ENCODE peak calls at places on chromosomes 2 and 18, in seven cellular contexts. One of them, this sample, is unnamed.

GRCh38 chr18:23479829-23480505 is 23.3 kb upstream of the RMC1 start:
- DNase-seq in SK-N-SH: no peak
- DNase-seq in H1: no peak
- DNase-seq in HepG2: no peak
- DNase-seq in GM12878: no peak
- DNase-seq in GM12891: no peak
- DNase-seq in K562: no peak
- DNase-seq in this sample: no peak

GRCh38 chr2:162198239-162198638 is 45.0 kb downstream of the FAP start:
- DNase-seq in SK-N-SH: no peak
- DNase-seq in H1: no peak
- DNase-seq in HepG2: no peak
- DNase-seq in GM12878: no peak
- DNase-seq in GM12891: no peak
- DNase-seq in K562: no peak
- DNase-seq in this sample: no peak

GRCh38 chr18:24672165-24672950 is 211.9 kb downstream of the HRH4 start:
- DNase-seq in SK-N-SH: peak
- DNase-seq in H1: no peak
- DNase-seq in HepG2: no peak
- DNase-seq in GM12878: no peak
- DNase-seq in GM12891: no peak
- DNase-seq in K562: no peak
- DNase-seq in this sample: no peak

GRCh38 chr2:10308866-10309265 is 6.2 kb downstream of the HPCAL1 start:
- DNase-seq in SK-N-SH: no peak
- DNase-seq in H1: no peak
- DNase-seq in HepG2: no peak
- DNase-seq in GM12878: no peak
- DNase-seq in GM12891: no peak
- DNase-seq in K562: no peak
- DNase-seq in this sample: no peak

GRCh38 chr2:27069961-27070618 is 1.4 kb downstream of the OST4 start:
- DNase-seq in SK-N-SH: no peak
- DNase-seq in H1: no peak
- DNase-seq in HepG2: no peak
- DNase-seq in GM12878: no peak
- DNase-seq in GM12891: no peak
- DNase-seq in K562: no peak
- DNase-seq in this sample: no peak

GRCh38 chr18:61149786-61150185 is 183.4 kb upstream of the CDH20 start:
- DNase-seq in SK-N-SH: no peak
- DNase-seq in H1: no peak
- DNase-seq in HepG2: no peak
- DNase-seq in GM12878: no peak
- DNase-seq in GM12891: no peak
- DNase-seq in K562: no peak
- DNase-seq in this sample: no peak

GRCh38 chr18:41814651-41815050 is 140.4 kb upstream of the PIK3C3 start:
- DNase-seq in SK-N-SH: no peak
- DNase-seq in H1: no peak
- DNase-seq in HepG2: no peak
- DNase-seq in GM12878: no peak
- DNase-seq in GM12891: no peak
- DNase-seq in K562: no peak
- DNase-seq in this sample: no peak

GRCh38 chr2:112160591-112161250 is 22.5 kb downstream of the FBLN7 start:
- DNase-seq in SK-N-SH: no peak
- DNase-seq in H1: no peak
- DNase-seq in HepG2: no peak
- DNase-seq in GM12878: no peak
- DNase-seq in GM12891: no peak
- DNase-seq in K562: no peak
- DNase-seq in this sample: no peak

GRCh38 chr2:165018207-165018606 is 62.9 kb upstream of the SLC38A11 start:
- DNase-seq in SK-N-SH: peak
- DNase-seq in H1: no peak
- DNase-seq in HepG2: no peak
- DNase-seq in GM12878: no peak
- DNase-seq in GM12891: no peak
- DNase-seq in K562: no peak
- DNase-seq in this sample: no peak

GRCh38 chr18:51778115-51778514 is 561.9 kb upstream of the DCC start:
- DNase-seq in SK-N-SH: no peak
- DNase-seq in H1: no peak
- DNase-seq in HepG2: no peak
- DNase-seq in GM12878: no peak
- DNase-seq in GM12891: no peak
- DNase-seq in K562: no peak
- DNase-seq in this sample: no peak
- TF ChIP-seq POLR2AphosphoS5 in SK-N-SH: no peak
- TF ChIP-seq POLR2AphosphoS5 in H1: no peak
- TF ChIP-seq POLR2AphosphoS5 in HepG2: no peak
- TF ChIP-seq POLR2AphosphoS5 in GM12878: no peak
- TF ChIP-seq POLR2AphosphoS5 in GM12891: no peak
- TF ChIP-seq POLR2AphosphoS5 in K562: no peak
- TF ChIP-seq POLR2AphosphoS5 in this sample: no peak

GRCh38 chr2:28710545-28710944 is 41.1 kb upstream of the PPP1CB start:
- DNase-seq in SK-N-SH: no peak
- DNase-seq in H1: no peak
- DNase-seq in HepG2: no peak
- DNase-seq in GM12878: no peak
- DNase-seq in GM12891: no peak
- DNase-seq in K562: peak
- DNase-seq in this sample: no peak

GRCh38 chr2:28717339-28717758 is 34.3 kb upstream of the PPP1CB start:
- DNase-seq in SK-N-SH: no peak
- DNase-seq in H1: no peak
- DNase-seq in HepG2: peak
- DNase-seq in GM12878: no peak
- DNase-seq in GM12891: no peak
- DNase-seq in K562: peak
- DNase-seq in this sample: no peak

GRCh38 chr2:28709101-28709500 is 42.5 kb upstream of the PPP1CB start:
- DNase-seq in SK-N-SH: no peak
- DNase-seq in H1: no peak
- DNase-seq in HepG2: peak
- DNase-seq in GM12878: no peak
- DNase-seq in GM12891: no peak
- DNase-seq in K562: no peak
- DNase-seq in this sample: no peak

GRCh38 chr2:28716265-28716865 is 35.3 kb upstream of the PPP1CB start:
- DNase-seq in SK-N-SH: peak
- DNase-seq in H1: no peak
- DNase-seq in HepG2: peak
- DNase-seq in GM12878: peak
- DNase-seq in GM12891: no peak
- DNase-seq in K562: peak
- DNase-seq in this sample: no peak

DNA sequence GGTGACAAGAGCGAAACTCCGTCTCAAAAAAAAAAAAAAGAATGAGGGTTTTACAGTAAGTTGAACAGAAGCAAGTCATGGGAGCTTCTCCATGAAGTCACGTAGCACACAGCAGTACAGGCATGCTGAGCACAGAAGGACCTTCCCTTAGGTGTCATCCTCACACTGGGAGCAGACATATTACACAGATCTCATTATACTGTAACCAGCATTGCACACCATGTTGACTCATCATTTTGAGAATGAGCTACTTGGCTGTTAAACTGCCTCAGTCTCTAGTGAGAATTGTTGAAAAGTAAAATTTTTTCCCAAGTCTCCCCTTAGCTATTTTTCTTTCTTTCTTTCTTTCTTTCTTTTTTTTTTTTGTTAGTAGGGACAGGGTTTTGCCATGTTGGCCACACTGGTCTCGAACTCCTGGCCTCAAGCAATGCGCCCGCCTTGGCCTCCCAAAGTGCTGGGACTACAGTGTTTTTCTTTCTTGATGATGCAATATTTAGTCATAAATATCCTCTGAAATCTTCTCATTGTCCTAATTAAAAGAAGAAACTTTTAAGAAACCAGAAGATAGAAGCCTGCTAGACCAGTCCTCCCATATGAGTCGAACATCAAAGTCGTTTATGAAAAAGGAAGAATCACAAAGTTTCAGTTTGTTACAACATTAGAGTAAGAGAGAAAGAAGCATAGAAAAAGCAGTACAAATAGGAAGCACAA is 37.9 kb upstream of the PPP1CB start:
- DNase-seq in SK-N-SH: no peak
- DNase-seq in H1: no peak
- DNase-seq in HepG2: no peak
- DNase-seq in GM12878: no peak
- DNase-seq in GM12891: no peak
- DNase-seq in K562: peak
- DNase-seq in this sample: no peak
- TF ChIP-seq TAF1 in SK-N-SH: no peak
- TF ChIP-seq TAF1 in H1: no peak
- TF ChIP-seq TAF1 in HepG2: no peak
- TF ChIP-seq TAF1 in GM12878: no peak
- TF ChIP-seq TAF1 in GM12891: no peak
- TF ChIP-seq TAF1 in K562: no peak
- TF ChIP-seq TAF1 in this sample: no peak

DNA sequence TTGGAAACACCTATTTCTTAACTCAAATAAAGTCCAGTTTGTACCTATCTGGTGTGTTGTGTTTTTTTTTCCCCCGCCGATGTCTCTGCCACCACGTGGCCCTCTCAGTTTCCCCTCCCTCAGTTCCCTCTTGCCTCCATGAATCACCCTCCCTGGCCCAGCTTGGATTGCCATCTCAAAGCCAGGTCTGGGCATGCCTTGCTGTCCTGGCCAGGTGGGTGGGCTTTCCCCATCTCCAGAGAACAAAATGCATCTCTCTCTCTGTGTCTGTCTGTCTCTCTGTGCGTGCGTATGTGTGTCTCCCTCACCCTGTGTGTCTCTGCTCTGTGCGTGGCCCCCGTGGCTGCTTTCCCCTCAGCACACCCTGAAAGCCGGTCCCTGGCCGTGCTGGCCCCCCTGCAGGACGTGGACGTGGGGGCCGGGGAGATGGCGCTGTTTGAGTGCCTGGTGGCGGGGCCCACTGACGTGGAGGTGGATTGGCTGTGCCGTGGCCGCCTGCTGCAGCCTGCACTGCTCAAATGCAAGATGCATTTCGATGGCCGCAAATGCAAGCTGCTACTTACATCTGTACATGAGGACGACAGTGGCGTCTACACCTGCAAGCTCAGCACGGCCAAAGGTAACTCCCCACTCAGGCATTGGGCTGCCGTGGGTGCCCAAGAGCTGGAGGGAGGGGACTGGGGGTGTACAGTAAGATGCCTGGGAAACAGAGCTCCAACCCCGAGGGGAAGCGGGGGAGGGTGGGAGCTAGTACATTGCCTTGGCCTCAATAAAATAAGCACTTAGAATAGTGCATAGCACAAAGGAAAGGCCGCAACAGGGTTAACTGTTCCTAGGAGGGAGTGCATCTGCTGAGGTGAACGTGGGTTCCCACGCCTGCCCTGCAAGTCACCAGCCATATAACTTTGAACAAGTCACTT is 31.6 kb upstream of the GMPPA start:
- DNase-seq in SK-N-SH: no peak
- DNase-seq in H1: no peak
- DNase-seq in HepG2: no peak
- DNase-seq in GM12878: no peak
- DNase-seq in GM12891: no peak
- DNase-seq in K562: no peak
- DNase-seq in this sample: no peak
- TF ChIP-seq POLR2AphosphoS5 in SK-N-SH: no peak
- TF ChIP-seq POLR2AphosphoS5 in H1: no peak
- TF ChIP-seq POLR2AphosphoS5 in HepG2: no peak
- TF ChIP-seq POLR2AphosphoS5 in GM12878: no peak
- TF ChIP-seq POLR2AphosphoS5 in GM12891: no peak
- TF ChIP-seq POLR2AphosphoS5 in K562: no peak
- TF ChIP-seq POLR2AphosphoS5 in this sample: no peak

GRCh38 chr2:111119004-111119846 is 1.5 kb upstream of the BCL2L11 start:
- DNase-seq in SK-N-SH: no peak
- DNase-seq in H1: peak
- DNase-seq in HepG2: no peak
- DNase-seq in GM12878: no peak
- DNase-seq in GM12891: no peak
- DNase-seq in K562: no peak
- DNase-seq in this sample: no peak
- TF ChIP-seq TAF1 in SK-N-SH: no peak
- TF ChIP-seq TAF1 in H1: no peak
- TF ChIP-seq TAF1 in HepG2: no peak
- TF ChIP-seq TAF1 in GM12878: no peak
- TF ChIP-seq TAF1 in GM12891: no peak
- TF ChIP-seq TAF1 in K562: no peak
- TF ChIP-seq TAF1 in this sample: no peak

GRCh38 chr2:73925853-73926492 is 707 bp upstream of the DGUOK start:
- DNase-seq in SK-N-SH: peak
- DNase-seq in H1: no peak
- DNase-seq in HepG2: no peak
- DNase-seq in GM12878: no peak
- DNase-seq in GM12891: no peak
- DNase-seq in K562: peak
- DNase-seq in this sample: no peak

GRCh38 chr2:73925033-73925704 is 1.5 kb upstream of the DGUOK start:
- DNase-seq in SK-N-SH: no peak
- DNase-seq in H1: no peak
- DNase-seq in HepG2: no peak
- DNase-seq in GM12878: no peak
- DNase-seq in GM12891: no peak
- DNase-seq in K562: no peak
- DNase-seq in this sample: no peak

GRCh38 chr2:73926493-73927327 is at the start of gene DGUOK:
- DNase-seq in SK-N-SH: peak
- DNase-seq in H1: peak
- DNase-seq in HepG2: peak
- DNase-seq in GM12878: peak
- DNase-seq in GM12891: peak
- DNase-seq in K562: peak
- DNase-seq in this sample: peak

GRCh38 chr2:73928995-73929394 is 2.3 kb downstream of the DGUOK start:
- DNase-seq in SK-N-SH: no peak
- DNase-seq in H1: no peak
- DNase-seq in HepG2: no peak
- DNase-seq in GM12878: no peak
- DNase-seq in GM12891: no peak
- DNase-seq in K562: no peak
- DNase-seq in this sample: no peak

DNA sequence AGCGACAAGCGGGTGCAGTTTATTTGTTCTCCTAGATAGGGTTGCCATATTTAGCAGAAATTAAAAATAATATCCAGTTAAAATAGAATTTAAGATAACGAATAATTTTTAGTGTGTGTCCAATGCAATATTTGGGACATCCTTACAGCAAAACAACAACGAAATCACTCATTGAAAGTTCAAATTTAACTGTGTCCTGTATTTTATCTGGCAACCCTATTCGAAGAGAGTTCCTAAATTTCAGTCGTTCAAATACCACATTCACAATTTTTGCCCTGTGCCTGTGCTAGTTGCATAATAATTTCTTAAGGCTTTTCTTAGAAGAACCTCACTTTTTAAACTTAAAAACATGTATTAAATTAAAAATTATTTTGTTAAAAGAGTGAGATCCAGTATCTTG is 664 bp downstream of the DGUOK start:
- DNase-seq in SK-N-SH: no peak
- DNase-seq in H1: no peak
- DNase-seq in HepG2: no peak
- DNase-seq in GM12878: no peak
- DNase-seq in GM12891: no peak
- DNase-seq in K562: no peak
- DNase-seq in this sample: no peak
- TF ChIP-seq POLR2AphosphoS5 in SK-N-SH: no peak
- TF ChIP-seq POLR2AphosphoS5 in H1: no peak
- TF ChIP-seq POLR2AphosphoS5 in HepG2: no peak
- TF ChIP-seq POLR2AphosphoS5 in GM12878: no peak
- TF ChIP-seq POLR2AphosphoS5 in GM12891: no peak
- TF ChIP-seq POLR2AphosphoS5 in K562: no peak
- TF ChIP-seq POLR2AphosphoS5 in this sample: no peak

GRCh38 chr18:35938158-35938557 is 34.3 kb upstream of the RMP24 start:
- DNase-seq in SK-N-SH: no peak
- DNase-seq in H1: no peak
- DNase-seq in HepG2: no peak
- DNase-seq in GM12878: no peak
- DNase-seq in GM12891: no peak
- DNase-seq in K562: no peak
- DNase-seq in this sample: no peak
- TF ChIP-seq TAF1 in SK-N-SH: no peak
- TF ChIP-seq TAF1 in H1: no peak
- TF ChIP-seq TAF1 in HepG2: no peak
- TF ChIP-seq TAF1 in GM12878: no peak
- TF ChIP-seq TAF1 in GM12891: no peak
- TF ChIP-seq TAF1 in K562: no peak
- TF ChIP-seq TAF1 in this sample: no peak

This sample was measured in GM12892.